ENCODE peak calls at places on chromosomes 3 and 15, in nine cellular contexts. V, G, L, J, B, R, P, H and A are unnamed samples.

GRCh38 chr3:126422571-126423091 is 27.9 kb downstream of the CFAP100 start:
- DNase-seq in G (no peak), R (no peak), P (no peak), L (no peak), V (no peak), J (peak; percentile 34), H (no peak), B (no peak), A (no peak)

GRCh38 chr3:117348881-117349280 is 639.3 kb downstream of the TUSC7 start:
- DNase-seq in H (no peak), L (no peak), V (no peak), R (no peak), B (no peak), J (no peak), G (no peak), P (no peak), A (no peak)

GRCh38 chr3:177211503-177212277 is 14.4 kb upstream of the TBL1XR1 start:
- DNase-seq in P (no peak), J (no peak), V (no peak), B (no peak), L (peak; percentile 94), G (no peak), H (no peak), R (no peak), A (no peak)

GRCh38 chr15:86087808-86088207 is 8.1 kb downstream of the AGBL1 start:
- DNase-seq in V (no peak), P (no peak), L (no peak), G (no peak), R (no peak), B (no peak), H (no peak), J (no peak), A (no peak)

GRCh38 chr3:40120816-40121215 is 188.7 kb upstream of the EIF1B start:
- DNase-seq in G (no peak), V (no peak), R (no peak), J (no peak), L (no peak), P (no peak), B (peak; percentile 5), H (no peak), A (peak; percentile 51)

GRCh38 chr15:84099181-84099580 is 136.4 kb upstream of the GOLGA6L4 start:
- DNase-seq in H (no peak), L (no peak), B (peak; percentile 19), J (peak; percentile 59), P (no peak), V (no peak), G (no peak), R (no peak), A (no peak)

GRCh38 chr15:49877871-49878511 is 241.0 kb downstream of the ATP8B4 start:
- DNase-seq in G (no peak), P (no peak), J (no peak), V (no peak), R (no peak), H (no peak), B (no peak), L (no peak), A (peak; percentile 64)

GRCh38 chr3:42698911-42699230 is 3.7 kb downstream of the HHATL start:
- DNase-seq in R (peak; percentile 69), H (peak; percentile 24), P (no peak), L (no peak), V (no peak), B (no peak), J (no peak), G (no peak), A (no peak)

GRCh38 chr15:77819271-77819806 is 186.6 kb upstream of the LINGO1 start:
- DNase-seq in P (no peak), L (peak; percentile 27), J (no peak), B (peak; percentile 27), H (no peak), V (no peak), G (no peak), R (no peak), A (no peak)

GRCh38 chr3:72299321-72299802 is 514.4 kb upstream of the PROK2 start:
- DNase-seq in R (no peak), B (peak; percentile 41), P (no peak), H (no peak), V (no peak), L (no peak), J (no peak), G (no peak), A (peak; percentile 55)

GRCh38 chr15:93141373-93141790 is 52.4 kb upstream of the RGMA start:
- DNase-seq in H (no peak), B (no peak), R (no peak), J (no peak), P (no peak), G (no peak), V (no peak), L (no peak), A (no peak)

GRCh38 chr3:117074833-117075232 is 365.3 kb downstream of the TUSC7 start:
- DNase-seq in L (no peak), V (no peak), G (no peak), P (no peak), H (no peak), J (no peak), B (no peak), R (no peak), A (no peak)

GRCh38 chr15:43433160-43433559 is 59.8 kb downstream of the TP53BP1 start:
- DNase-seq in H (no peak), G (no peak), L (no peak), P (no peak), R (no peak), B (no peak), V (no peak), J (no peak), A (peak; percentile 10)

GRCh38 chr3:47432673-47433072 is 43.1 kb downstream of the SCAP start:
- DNase-seq in J (peak; percentile 23), B (no peak), V (no peak), P (no peak), G (no peak), R (no peak), H (no peak), L (no peak), A (no peak)

GRCh38 chr3:171458056-171458856 is 1.9 kb downstream of the TNIK start:
- DNase-seq in R (no peak), P (no peak), J (no peak), V (peak; percentile 53), H (peak; percentile 43), L (no peak), G (peak; percentile 53), B (peak; percentile 59), A (no peak)